ENCODE peak calls at places on chromosomes 16 and 17, in six cellular contexts. U is GM06990, J is brain microvascular endothelial cell, Y is IMR-90, G is pancreas, W is body of pancreas. C is an unnamed sample.

GRCh38 chr17:29322363-29322762 is 28.4 kb upstream of the NUFIP2 start:
- DNase-seq in U (no peak), J (no peak), Y (no peak), G (no peak), W (no peak), C (no peak)

GRCh38 chr17:511001-511690 is 158.5 kb upstream of the RPH3AL start:
- DNase-seq in U (no peak), J (peak; percentile 50), Y (peak; percentile 82), G (no peak), W (no peak), C (peak; percentile 81)

GRCh38 chr17:64281962-64282752 is 19.1 kb upstream of the TEX2 start:
- DNase-seq in U (no peak), J (peak; percentile 33), Y (peak; percentile 83), G (peak; percentile 49), W (peak; percentile 60), C (peak; percentile 89)

GRCh38 chr17:33968350-33969044 is 286.6 kb upstream of the CCL2 start:
- DNase-seq in U (peak; percentile 77), J (no peak), Y (no peak), G (no peak), W (no peak), C (no peak)

GRCh38 chr17:37824534-37825485 is 80.0 kb upstream of the HNF1B start:
- DNase-seq in U (no peak), J (peak; percentile 77), Y (peak; percentile 90), G (no peak), W (no peak), C (peak; percentile 71)

GRCh38 chr17:78082988-78083387 is 45.6 kb downstream of the TMC6 start:
- DNase-seq in U (no peak), J (no peak), Y (no peak), G (no peak), W (no peak), C (no peak)

GRCh38 chr17:48259710-48260291 is 152.2 kb downstream of the SNX11 start:
- DNase-seq in U (no peak), J (peak; percentile 12), Y (peak; percentile 45), G (no peak), W (peak; percentile 26), C (peak; percentile 58)

GRCh38 chr16:86786338-86786737 is 208.0 kb downstream of the FOXL1 start:
- DNase-seq in U (no peak), J (no peak), Y (no peak), G (no peak), W (no peak), C (no peak)

GRCh38 chr17:42780816-42781638 is 617 bp downstream of the WNK4 start:
- DNase-seq in U (no peak), J (no peak), Y (no peak), G (no peak), W (no peak), C (no peak)

GRCh38 chr17:42782402-42783061 is 2.1 kb downstream of the WNK4 start:
- DNase-seq in U (no peak), J (no peak), Y (no peak), G (no peak), W (no peak), C (no peak)

GRCh38 chr17:42779942-42780815 is at the start of gene WNK4:
- DNase-seq in U (no peak), J (no peak), Y (no peak), G (no peak), W (no peak), C (no peak)

GRCh38 chr17:42783062-42783777 is 2.8 kb downstream of the WNK4 start:
- DNase-seq in U (no peak), J (peak; percentile 61), Y (peak; percentile 83), G (no peak), W (no peak), C (peak; percentile 86)

DNA sequence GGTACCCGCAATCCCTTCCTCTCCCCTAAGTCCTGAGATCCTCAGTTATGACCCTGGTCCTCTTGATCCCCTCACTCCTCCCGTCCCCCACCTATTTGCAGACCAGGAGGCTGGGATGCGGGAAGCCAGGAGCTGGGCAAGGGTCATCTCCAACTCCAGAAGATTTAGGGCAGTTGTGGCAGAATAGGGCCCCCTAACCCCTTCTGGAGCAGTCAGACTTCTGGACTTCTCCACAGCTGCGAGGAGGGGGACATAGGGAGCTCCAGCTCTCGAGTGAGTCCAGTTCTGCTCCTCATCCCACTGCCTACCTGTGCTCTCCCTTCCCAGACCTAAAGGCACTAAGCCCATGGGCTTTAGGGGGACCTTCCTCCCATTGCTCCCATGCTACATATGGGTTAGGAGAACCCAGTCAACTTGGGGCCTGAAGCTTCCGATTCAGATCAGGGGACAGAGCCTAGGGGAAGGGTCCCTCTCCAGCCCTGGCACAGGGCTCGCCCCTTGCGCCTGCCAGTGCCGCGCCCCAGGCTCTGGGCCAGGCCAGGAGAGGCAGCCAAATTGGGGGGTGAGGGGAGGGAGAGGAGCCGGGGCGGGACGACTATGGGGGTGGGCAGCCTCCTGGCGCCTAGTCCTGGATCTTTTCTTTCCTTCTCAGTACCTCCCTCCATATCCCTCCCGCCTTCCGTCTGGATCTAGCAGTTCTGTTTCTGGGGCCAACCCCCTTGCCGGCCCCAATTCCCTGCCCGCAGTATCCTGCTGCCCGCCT is 1.4 kb downstream of the WNK4 start:
- DNase-seq in U (no peak), J (no peak), Y (no peak), G (no peak), W (no peak), C (peak; percentile 33)
- H3K4me3 ChIP-seq in U (no peak overlapping the region), J (peak overlapping the region; percentile 60), Y (peak overlapping the region; percentile 76), G (no peak overlapping the region), W (no peak overlapping the region), C (peak overlapping the region; percentile 70)

GRCh38 chr17:8221663-8222379 is 11.4 kb upstream of the AURKB start:
- DNase-seq in U (peak; percentile 86), J (peak; percentile 91), Y (peak; percentile 89), G (peak; percentile 86), W (peak; percentile 89), C (peak; percentile 95)
- TF ChIP-seq CTCF in U (no peak), J (no peak), Y (no peak), G (no peak), W (no peak), C (no peak)

DNA sequence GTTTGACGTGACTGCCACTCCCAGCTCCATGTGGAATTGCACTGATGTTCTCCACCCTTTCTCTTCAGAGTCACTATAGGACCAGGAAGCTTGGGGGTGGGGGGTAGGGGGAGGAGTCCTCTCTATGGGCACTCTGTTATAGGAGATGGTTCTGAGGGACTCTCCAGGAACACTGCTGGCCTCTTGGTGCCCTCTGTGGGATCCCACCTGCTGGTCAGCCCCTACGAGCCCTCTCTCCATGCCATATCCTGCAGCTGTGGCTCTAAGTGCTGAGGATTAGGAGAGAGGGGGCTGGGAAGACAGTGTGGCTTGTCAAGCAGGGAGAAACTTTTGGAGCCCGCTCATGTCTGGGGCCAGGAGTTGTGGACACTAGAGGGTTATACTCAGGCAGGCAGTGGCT is 3.7 kb upstream of the NGFR start:
- DNase-seq in U (no peak), J (no peak), Y (no peak), G (no peak), W (no peak), C (no peak)
- H3K4me3 ChIP-seq in U (no peak overlapping the region), J (no peak overlapping the region), Y (no peak overlapping the region), G (no peak overlapping the region), W (no peak overlapping the region), C (no peak overlapping the region)

DNA sequence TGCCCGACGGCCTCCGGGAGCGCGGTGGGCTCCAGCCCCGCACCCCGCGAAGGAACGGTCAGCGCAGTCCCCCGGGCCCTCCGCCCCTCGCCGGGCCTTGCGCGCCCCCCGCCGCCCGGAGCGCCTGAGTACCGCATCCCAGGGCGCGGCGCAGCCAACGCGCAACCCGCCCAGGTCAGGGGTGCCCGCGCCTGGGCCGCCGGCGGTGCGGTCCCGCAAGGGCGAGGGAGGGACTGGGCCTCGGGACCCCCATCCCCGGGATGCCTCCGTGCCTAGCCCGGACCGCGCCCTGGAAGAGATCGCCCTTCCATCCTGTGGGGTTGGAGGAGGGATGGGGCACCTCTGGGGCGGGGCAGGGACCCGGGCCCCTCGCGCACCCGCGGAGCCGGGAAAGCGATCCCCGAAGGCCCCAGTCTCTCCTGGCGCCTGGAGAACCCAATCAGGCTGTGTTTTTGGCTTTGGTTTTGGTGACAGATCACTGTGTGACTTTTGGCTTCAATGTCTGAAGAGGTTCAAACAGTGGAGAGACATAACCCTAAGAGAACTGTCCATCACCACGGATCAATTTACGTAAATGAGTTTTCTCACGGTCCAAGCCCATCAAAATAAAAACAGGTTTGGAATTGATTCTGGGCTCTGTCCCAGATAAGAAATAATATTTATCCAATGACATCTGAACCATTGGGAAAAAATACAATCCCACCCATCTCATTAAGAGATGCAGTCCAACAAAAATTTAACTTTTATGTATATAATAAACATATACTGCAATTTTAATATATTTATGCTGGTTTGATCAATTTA is 17.8 kb downstream of the ENPP7 start:
- DNase-seq in U (no peak), J (no peak), Y (no peak), G (no peak), W (no peak), C (no peak)
- TF ChIP-seq CTCF in U (no peak), J (no peak), Y (no peak), G (no peak), W (no peak), C (no peak)

GRCh38 chr17:50538549-50539410 is 6.2 kb downstream of the EPN3 start:
- DNase-seq in U (no peak), J (no peak), Y (no peak), G (no peak), W (no peak), C (no peak)
- H3K4me3 ChIP-seq in U (no peak overlapping the region), J (no peak overlapping the region), Y (no peak overlapping the region), G (no peak overlapping the region), W (no peak overlapping the region), C (no peak overlapping the region)

GRCh38 chr16:75806487-75806886 is 80.2 kb upstream of the CPHXL start:
- DNase-seq in U (no peak), J (no peak), Y (no peak), G (no peak), W (no peak), C (no peak)

GRCh38 chr16:75803753-75804152 is 77.5 kb upstream of the CPHXL start:
- DNase-seq in U (no peak), J (no peak), Y (no peak), G (no peak), W (no peak), C (no peak)

GRCh38 chr16:75810342-75810741 is 84.1 kb upstream of the CPHXL start:
- DNase-seq in U (no peak), J (no peak), Y (no peak), G (no peak), W (no peak), C (no peak)

GRCh38 chr16:75804368-75804767 is 78.1 kb upstream of the CPHXL start:
- DNase-seq in U (no peak), J (no peak), Y (no peak), G (no peak), W (no peak), C (no peak)

GRCh38 chr16:75805946-75806345 is 79.7 kb upstream of the CPHXL start:
- DNase-seq in U (no peak), J (no peak), Y (no peak), G (no peak), W (no peak), C (no peak)
- TF ChIP-seq CTCF in U (no peak), J (no peak), Y (no peak), G (no peak), W (no peak), C (no peak)